ENCODE peak calls at places on chromosomes 4 and X, in nine cellular contexts. One of them, this sample, is unnamed.

GRCh38 chr4:115851918-115852766 is 738.7 kb upstream of the NDST4 start:
- DNase-seq in glutamatergic neuron: peak
- DNase-seq in fibroblast of pulmonary artery: peak
- DNase-seq in fibroblast of the aortic adventitia: no peak
- DNase-seq in fibroblast of lung: no peak
- DNase-seq in PC-3: peak
- DNase-seq in dorsolateral prefrontal cortex: peak
- DNase-seq in adrenal gland: peak
- DNase-seq in astrocyte of the spinal cord: peak
- DNase-seq in this sample: no peak

GRCh38 chr4:3396611-3397010 is 45.2 kb upstream of the HGFAC start:
- DNase-seq in glutamatergic neuron: no peak
- DNase-seq in dorsolateral prefrontal cortex: no peak
- DNase-seq in adrenal gland: no peak
- DNase-seq in astrocyte of the spinal cord: no peak
- DNase-seq in fibroblast of pulmonary artery: no peak
- DNase-seq in PC-3: no peak
- DNase-seq in fibroblast of lung: no peak
- DNase-seq in fibroblast of the aortic adventitia: peak
- DNase-seq in this sample: no peak

GRCh38 chr4:93749351-93749761 is 79.2 kb upstream of the ATOH1 start:
- DNase-seq in fibroblast of pulmonary artery: no peak
- DNase-seq in fibroblast of lung: no peak
- DNase-seq in dorsolateral prefrontal cortex: no peak
- DNase-seq in glutamatergic neuron: no peak
- DNase-seq in adrenal gland: no peak
- DNase-seq in fibroblast of the aortic adventitia: no peak
- DNase-seq in PC-3: no peak
- DNase-seq in astrocyte of the spinal cord: no peak
- DNase-seq in this sample: no peak

GRCh38 chrX:139559383-139560042 is 29.0 kb downstream of the F9 start:
- DNase-seq in adrenal gland: peak
- DNase-seq in dorsolateral prefrontal cortex: no peak
- DNase-seq in fibroblast of lung: peak
- DNase-seq in glutamatergic neuron: no peak
- DNase-seq in fibroblast of pulmonary artery: peak
- DNase-seq in astrocyte of the spinal cord: peak
- DNase-seq in fibroblast of the aortic adventitia: peak
- DNase-seq in PC-3: peak
- DNase-seq in this sample: no peak

GRCh38 chrX:16836371-16836770 is 33.8 kb downstream of the RBBP7 start:
- DNase-seq in glutamatergic neuron: peak
- DNase-seq in adrenal gland: peak
- DNase-seq in fibroblast of the aortic adventitia: no peak
- DNase-seq in dorsolateral prefrontal cortex: no peak
- DNase-seq in fibroblast of lung: peak
- DNase-seq in astrocyte of the spinal cord: no peak
- DNase-seq in fibroblast of pulmonary artery: no peak
- DNase-seq in PC-3: peak
- DNase-seq in this sample: no peak

GRCh38 chr4:2977116-2978097 is 14.0 kb downstream of the GRK4 start:
- DNase-seq in astrocyte of the spinal cord: peak
- DNase-seq in adrenal gland: no peak
- DNase-seq in fibroblast of pulmonary artery: peak
- DNase-seq in fibroblast of the aortic adventitia: peak
- DNase-seq in dorsolateral prefrontal cortex: peak
- DNase-seq in PC-3: peak
- DNase-seq in glutamatergic neuron: no peak
- DNase-seq in fibroblast of lung: peak
- DNase-seq in this sample: no peak

GRCh38 chrX:49221868-49222267 is 11.3 kb downstream of the CACNA1F start:
- DNase-seq in dorsolateral prefrontal cortex: no peak
- DNase-seq in fibroblast of lung: no peak
- DNase-seq in glutamatergic neuron: no peak
- DNase-seq in fibroblast of pulmonary artery: no peak
- DNase-seq in PC-3: no peak
- DNase-seq in astrocyte of the spinal cord: no peak
- DNase-seq in adrenal gland: no peak
- DNase-seq in fibroblast of the aortic adventitia: no peak
- DNase-seq in this sample: no peak

GRCh38 chr4:139115226-139115625 is 61.8 kb downstream of the ELF2 start:
- DNase-seq in glutamatergic neuron: no peak
- DNase-seq in fibroblast of lung: no peak
- DNase-seq in fibroblast of the aortic adventitia: no peak
- DNase-seq in PC-3: no peak
- DNase-seq in astrocyte of the spinal cord: no peak
- DNase-seq in fibroblast of pulmonary artery: no peak
- DNase-seq in dorsolateral prefrontal cortex: no peak
- DNase-seq in adrenal gland: no peak
- DNase-seq in this sample: no peak

GRCh38 chr4:116180056-116180690 is 905.2 kb downstream of the TRAM1L1 start:
- DNase-seq in PC-3: peak
- DNase-seq in fibroblast of the aortic adventitia: no peak
- DNase-seq in adrenal gland: no peak
- DNase-seq in glutamatergic neuron: no peak
- DNase-seq in fibroblast of pulmonary artery: peak
- DNase-seq in fibroblast of lung: peak
- DNase-seq in dorsolateral prefrontal cortex: no peak
- DNase-seq in astrocyte of the spinal cord: peak
- DNase-seq in this sample: no peak

GRCh38 chr4:3372933-3373465 is 68.8 kb upstream of the HGFAC start:
- DNase-seq in PC-3: no peak
- DNase-seq in fibroblast of the aortic adventitia: no peak
- DNase-seq in dorsolateral prefrontal cortex: no peak
- DNase-seq in glutamatergic neuron: no peak
- DNase-seq in fibroblast of lung: no peak
- DNase-seq in fibroblast of pulmonary artery: no peak
- DNase-seq in adrenal gland: peak
- DNase-seq in astrocyte of the spinal cord: peak
- DNase-seq in this sample: no peak

GRCh38 chr4:30722092-30722915 is 2.1 kb downstream of the PCDH7 start:
- DNase-seq in astrocyte of the spinal cord: no peak
- DNase-seq in dorsolateral prefrontal cortex: no peak
- DNase-seq in glutamatergic neuron: no peak
- DNase-seq in PC-3: no peak
- DNase-seq in fibroblast of lung: peak
- DNase-seq in fibroblast of the aortic adventitia: no peak
- DNase-seq in fibroblast of pulmonary artery: no peak
- DNase-seq in adrenal gland: no peak
- DNase-seq in this sample: no peak
- TF ChIP-seq CTCF in astrocyte of the spinal cord: no peak
- TF ChIP-seq CTCF in dorsolateral prefrontal cortex: peak
- TF ChIP-seq CTCF in glutamatergic neuron: peak
- TF ChIP-seq CTCF in PC-3: no peak
- TF ChIP-seq CTCF in fibroblast of lung: no peak
- TF ChIP-seq CTCF in fibroblast of the aortic adventitia: no peak
- TF ChIP-seq CTCF in fibroblast of pulmonary artery: no peak
- TF ChIP-seq CTCF in adrenal gland: no peak
- TF ChIP-seq CTCF in this sample: peak

DNA sequence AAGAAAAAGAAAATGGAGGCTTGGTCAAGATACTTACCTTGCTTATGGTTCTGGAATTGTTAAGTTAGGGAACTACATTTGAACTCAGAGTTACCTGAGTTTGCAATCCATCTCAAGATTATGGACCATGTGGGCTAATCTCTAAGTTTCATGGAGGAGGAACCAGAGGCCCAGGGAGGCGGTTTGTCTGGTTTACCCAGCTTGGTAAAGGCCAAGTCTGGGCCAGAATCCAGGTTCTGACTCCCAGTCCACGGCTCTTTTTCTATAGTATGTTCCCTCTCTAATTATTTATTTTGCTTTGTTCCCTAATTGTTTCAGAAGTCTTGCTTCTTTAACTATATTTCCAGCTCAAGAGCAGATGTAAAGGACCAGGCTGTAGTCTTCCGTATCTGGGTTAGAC is 168.1 kb downstream of the FRAS1 start:
- DNase-seq in dorsolateral prefrontal cortex: no peak
- DNase-seq in fibroblast of lung: no peak
- DNase-seq in fibroblast of the aortic adventitia: no peak
- DNase-seq in astrocyte of the spinal cord: no peak
- DNase-seq in PC-3: no peak
- DNase-seq in adrenal gland: no peak
- DNase-seq in fibroblast of pulmonary artery: no peak
- DNase-seq in glutamatergic neuron: no peak
- DNase-seq in this sample: no peak
- TF ChIP-seq CTCF in dorsolateral prefrontal cortex: no peak
- TF ChIP-seq CTCF in fibroblast of lung: no peak
- TF ChIP-seq CTCF in fibroblast of the aortic adventitia: no peak
- TF ChIP-seq CTCF in astrocyte of the spinal cord: no peak
- TF ChIP-seq CTCF in PC-3: no peak
- TF ChIP-seq CTCF in adrenal gland: no peak
- TF ChIP-seq CTCF in fibroblast of pulmonary artery: no peak
- TF ChIP-seq CTCF in glutamatergic neuron: no peak
- TF ChIP-seq CTCF in this sample: no peak

GRCh38 chrX:95076449-95076848 is 1402.4 kb downstream of the FAM133A start:
- DNase-seq in adrenal gland: no peak
- DNase-seq in astrocyte of the spinal cord: peak
- DNase-seq in dorsolateral prefrontal cortex: no peak
- DNase-seq in fibroblast of lung: no peak
- DNase-seq in fibroblast of the aortic adventitia: peak
- DNase-seq in glutamatergic neuron: no peak
- DNase-seq in fibroblast of pulmonary artery: peak
- DNase-seq in PC-3: peak
- DNase-seq in this sample: no peak

GRCh38 chrX:95071621-95072020 is 1397.6 kb downstream of the FAM133A start:
- DNase-seq in dorsolateral prefrontal cortex: no peak
- DNase-seq in fibroblast of the aortic adventitia: peak
- DNase-seq in adrenal gland: no peak
- DNase-seq in PC-3: peak
- DNase-seq in fibroblast of lung: no peak
- DNase-seq in astrocyte of the spinal cord: no peak
- DNase-seq in glutamatergic neuron: no peak
- DNase-seq in fibroblast of pulmonary artery: no peak
- DNase-seq in this sample: no peak

GRCh38 chrX:95065151-95065550 is 1391.1 kb downstream of the FAM133A start:
- DNase-seq in fibroblast of the aortic adventitia: no peak
- DNase-seq in astrocyte of the spinal cord: no peak
- DNase-seq in fibroblast of lung: no peak
- DNase-seq in dorsolateral prefrontal cortex: no peak
- DNase-seq in glutamatergic neuron: no peak
- DNase-seq in adrenal gland: no peak
- DNase-seq in fibroblast of pulmonary artery: no peak
- DNase-seq in PC-3: no peak
- DNase-seq in this sample: no peak

GRCh38 chrX:95071052-95071451 is 1397.0 kb downstream of the FAM133A start:
- DNase-seq in astrocyte of the spinal cord: no peak
- DNase-seq in dorsolateral prefrontal cortex: no peak
- DNase-seq in PC-3: no peak
- DNase-seq in fibroblast of the aortic adventitia: peak
- DNase-seq in fibroblast of lung: no peak
- DNase-seq in glutamatergic neuron: no peak
- DNase-seq in fibroblast of pulmonary artery: no peak
- DNase-seq in adrenal gland: no peak
- DNase-seq in this sample: no peak
- TF ChIP-seq CTCF in astrocyte of the spinal cord: peak
- TF ChIP-seq CTCF in dorsolateral prefrontal cortex: no peak
- TF ChIP-seq CTCF in PC-3: no peak
- TF ChIP-seq CTCF in fibroblast of the aortic adventitia: peak
- TF ChIP-seq CTCF in fibroblast of lung: no peak
- TF ChIP-seq CTCF in glutamatergic neuron: no peak
- TF ChIP-seq CTCF in fibroblast of pulmonary artery: peak
- TF ChIP-seq CTCF in adrenal gland: no peak
- TF ChIP-seq CTCF in this sample: peak

GRCh38 chr4:7155611-7156071 is 36.7 kb upstream of the SORCS2 start:
- DNase-seq in astrocyte of the spinal cord: no peak
- DNase-seq in PC-3: no peak
- DNase-seq in dorsolateral prefrontal cortex: peak
- DNase-seq in fibroblast of pulmonary artery: peak
- DNase-seq in fibroblast of lung: no peak
- DNase-seq in fibroblast of the aortic adventitia: peak
- DNase-seq in glutamatergic neuron: peak
- DNase-seq in adrenal gland: no peak
- DNase-seq in this sample: no peak

GRCh38 chr4:7158081-7158750 is 34.1 kb upstream of the SORCS2 start:
- DNase-seq in adrenal gland: peak
- DNase-seq in fibroblast of pulmonary artery: no peak
- DNase-seq in fibroblast of the aortic adventitia: no peak
- DNase-seq in fibroblast of lung: no peak
- DNase-seq in dorsolateral prefrontal cortex: peak
- DNase-seq in PC-3: no peak
- DNase-seq in glutamatergic neuron: no peak
- DNase-seq in astrocyte of the spinal cord: no peak
- DNase-seq in this sample: no peak

GRCh38 chr4:7156273-7157139 is 35.8 kb upstream of the SORCS2 start:
- DNase-seq in glutamatergic neuron: peak
- DNase-seq in fibroblast of the aortic adventitia: peak
- DNase-seq in fibroblast of pulmonary artery: peak
- DNase-seq in dorsolateral prefrontal cortex: peak
- DNase-seq in fibroblast of lung: peak
- DNase-seq in adrenal gland: no peak
- DNase-seq in PC-3: peak
- DNase-seq in astrocyte of the spinal cord: no peak
- DNase-seq in this sample: no peak

GRCh38 chr4:7157666-7158065 is 34.7 kb upstream of the SORCS2 start:
- DNase-seq in glutamatergic neuron: no peak
- DNase-seq in adrenal gland: peak
- DNase-seq in astrocyte of the spinal cord: no peak
- DNase-seq in fibroblast of pulmonary artery: no peak
- DNase-seq in fibroblast of lung: no peak
- DNase-seq in dorsolateral prefrontal cortex: no peak
- DNase-seq in fibroblast of the aortic adventitia: no peak
- DNase-seq in PC-3: no peak
- DNase-seq in this sample: no peak

DNA sequence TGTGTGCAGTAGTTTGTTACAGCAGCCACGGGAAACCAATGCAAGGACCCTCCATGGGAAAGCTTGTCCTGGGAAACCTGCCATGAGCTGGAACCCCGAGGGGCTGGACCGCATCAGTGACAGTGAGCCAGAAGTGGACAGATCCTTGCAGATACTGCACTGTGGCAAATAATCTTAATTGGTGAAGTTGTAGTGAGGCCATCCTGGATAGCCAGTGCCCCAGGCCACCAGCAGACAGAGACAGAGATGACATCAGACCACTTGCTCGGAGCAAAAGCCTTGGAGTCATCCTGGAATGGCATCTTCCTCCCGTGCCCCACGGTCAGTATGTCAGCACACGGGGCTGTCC is 35.2 kb upstream of the SORCS2 start:
- DNase-seq in astrocyte of the spinal cord: no peak
- DNase-seq in PC-3: no peak
- DNase-seq in fibroblast of the aortic adventitia: no peak
- DNase-seq in glutamatergic neuron: no peak
- DNase-seq in dorsolateral prefrontal cortex: no peak
- DNase-seq in fibroblast of lung: no peak
- DNase-seq in adrenal gland: no peak
- DNase-seq in fibroblast of pulmonary artery: no peak
- DNase-seq in this sample: no peak
- TF ChIP-seq CTCF in astrocyte of the spinal cord: no peak
- TF ChIP-seq CTCF in PC-3: no peak
- TF ChIP-seq CTCF in fibroblast of the aortic adventitia: no peak
- TF ChIP-seq CTCF in glutamatergic neuron: no peak
- TF ChIP-seq CTCF in dorsolateral prefrontal cortex: no peak
- TF ChIP-seq CTCF in fibroblast of lung: no peak
- TF ChIP-seq CTCF in adrenal gland: no peak
- TF ChIP-seq CTCF in fibroblast of pulmonary artery: no peak
- TF ChIP-seq CTCF in this sample: no peak